ENCODE peak calls at places on chromosomes 1 and 21, in four cellular contexts. T is foreskin fibroblast, A is left lung, D is neural crest cell. H is an unnamed sample.
A peak's percentile ranks its signal among the peaks of the same experiment; 100 is the strongest.

GRCh38 chr1:159177273-159177907 is 6.0 kb downstream of the CADM3 start:
- DNase-seq in T (peak; percentile 70), D (peak; percentile 49), A (no peak), H (no peak)

GRCh38 chr1:36236302-36236701 is 12.1 kb downstream of the THRAP3 start:
- DNase-seq in T (no peak), D (no peak), A (no peak), H (no peak)

GRCh38 chr1:46300673-46301405 is 2.6 kb downstream of the LRRC41 start:
- DNase-seq in A (no peak), D (no peak), T (peak; percentile 34), H (no peak)

GRCh38 chr1:245874942-245875580 is 632.0 kb downstream of the SMYD3 start:
- DNase-seq in A (no peak), D (no peak), T (peak; percentile 100), H (peak; percentile 69)

GRCh38 chr21:31426235-31426797 is 82.3 kb upstream of the TIAM1 start:
- DNase-seq in D (no peak), T (no peak), A (no peak), H (no peak)

GRCh38 chr1:38000529-38001453 is 4.5 kb downstream of the FHL3 start:
- DNase-seq in D (no peak), T (peak; percentile 90), A (no peak), H (no peak)

GRCh38 chr1:43279666-43280065 is 5.7 kb downstream of the C1orf210 start:
- DNase-seq in T (no peak), D (no peak), A (no peak), H (no peak)

GRCh38 chr1:102838016-102838415 is 270.3 kb downstream of the COL11A1 start:
- DNase-seq in A (no peak), T (peak; percentile 15), D (no peak), H (no peak)

GRCh38 chr21:14617040-14617393 is 70.9 kb upstream of the SAMSN1 start:
- DNase-seq in D (no peak), T (no peak), A (no peak), H (no peak)

GRCh38 chr1:215863796-215864195 is 296.7 kb downstream of the KCTD3 start:
- DNase-seq in A (no peak), D (no peak), T (no peak), H (no peak)

GRCh38 chr1:29517251-29518080 is 281.1 kb downstream of the PTPRU start:
- DNase-seq in D (no peak), A (no peak), T (no peak), H (no peak)

GRCh38 chr1:41041866-41042265 is 20.3 kb upstream of the SLFNL1 start:
- DNase-seq in D (no peak), A (no peak), T (peak; percentile 53), H (no peak)

GRCh38 chr21:35925497-35925896 is 134.8 kb downstream of the SETD4 start:
- DNase-seq in T (peak; percentile 22), A (no peak), D (no peak), H (no peak)

GRCh38 chr1:35120458-35121133 is 41.4 kb downstream of the ZMYM1 start:
- DNase-seq in D (no peak), T (peak; percentile 37), A (peak; percentile 72), H (no peak)

GRCh38 chr1:59557549-59557885 is 257.2 kb upstream of the HOOK1 start:
- DNase-seq in T (no peak), A (no peak), D (no peak), H (no peak)

DNA sequence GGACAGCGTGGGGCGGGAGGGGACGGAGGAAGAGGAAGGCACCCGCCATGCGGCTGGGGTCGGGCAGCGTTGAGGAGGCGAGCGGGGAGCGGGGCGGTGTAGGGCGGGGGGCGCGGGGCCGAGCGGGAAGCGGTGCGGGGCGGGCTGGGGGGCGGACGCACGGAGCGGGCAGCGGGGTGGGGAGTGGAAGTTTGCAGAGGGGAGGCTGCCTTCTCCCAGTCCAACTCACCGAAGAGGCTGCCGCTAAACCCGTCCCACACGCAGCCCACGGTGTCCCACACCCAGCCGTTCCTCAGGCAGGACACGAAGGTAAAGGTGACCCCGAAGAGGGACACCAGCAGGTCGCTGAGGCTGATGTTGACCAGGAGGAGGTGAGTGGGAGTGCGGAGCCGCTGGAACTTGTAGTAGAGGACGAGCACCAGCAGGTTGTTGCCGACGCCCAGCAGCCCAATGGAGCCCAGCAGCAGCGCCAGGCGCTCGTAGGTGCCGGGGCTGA is 468 bp downstream of the CHML start:
- DNase-seq in D (peak; percentile 15), A (peak; percentile 86), T (no peak), H (peak; percentile 77)
- TF ChIP-seq CTCF in D (no peak), A (no peak), T (no peak), H (no peak)

DNA sequence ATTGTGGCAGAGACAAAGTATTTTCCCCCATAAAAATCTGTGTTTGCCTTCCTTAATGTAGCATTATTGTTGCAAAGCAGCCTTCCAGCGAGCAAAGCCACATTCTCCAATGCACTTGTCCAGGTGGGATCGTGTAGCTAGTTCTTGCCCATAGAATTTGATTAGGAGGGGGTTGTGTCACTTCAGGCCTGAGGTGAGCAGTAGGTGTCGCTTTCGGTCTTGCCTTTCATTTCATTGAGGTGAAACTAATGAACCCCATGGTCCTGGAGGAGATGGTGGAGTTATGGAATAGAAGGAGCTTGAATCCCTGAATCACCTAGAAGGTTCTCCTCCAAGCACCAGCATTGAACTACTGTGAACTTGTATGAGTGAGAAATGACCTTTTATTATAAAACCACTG is 318.9 kb upstream of the PBX1 start:
- DNase-seq in T (peak; percentile 4), A (no peak), D (no peak), H (no peak)
- TF ChIP-seq CTCF in T (no peak), A (no peak), D (no peak), H (peak; percentile 8)

GRCh38 chr1:201422026-201422425 is 496 bp upstream of the TNNI1 start:
- DNase-seq in D (no peak), T (no peak), A (no peak), H (no peak)

GRCh38 chr1:201421041-201421440 is 489 bp downstream of the TNNI1 start:
- DNase-seq in D (no peak), A (no peak), T (no peak), H (no peak)

GRCh38 chr1:201423655-201424610 is 2.4 kb upstream of the TNNI1 start:
- DNase-seq in T (peak; percentile 16), A (no peak), D (no peak), H (no peak)

GRCh38 chr1:201420608-201421002 is 925 bp downstream of the TNNI1 start:
- DNase-seq in T (no peak), D (no peak), A (no peak), H (no peak)

DNA sequence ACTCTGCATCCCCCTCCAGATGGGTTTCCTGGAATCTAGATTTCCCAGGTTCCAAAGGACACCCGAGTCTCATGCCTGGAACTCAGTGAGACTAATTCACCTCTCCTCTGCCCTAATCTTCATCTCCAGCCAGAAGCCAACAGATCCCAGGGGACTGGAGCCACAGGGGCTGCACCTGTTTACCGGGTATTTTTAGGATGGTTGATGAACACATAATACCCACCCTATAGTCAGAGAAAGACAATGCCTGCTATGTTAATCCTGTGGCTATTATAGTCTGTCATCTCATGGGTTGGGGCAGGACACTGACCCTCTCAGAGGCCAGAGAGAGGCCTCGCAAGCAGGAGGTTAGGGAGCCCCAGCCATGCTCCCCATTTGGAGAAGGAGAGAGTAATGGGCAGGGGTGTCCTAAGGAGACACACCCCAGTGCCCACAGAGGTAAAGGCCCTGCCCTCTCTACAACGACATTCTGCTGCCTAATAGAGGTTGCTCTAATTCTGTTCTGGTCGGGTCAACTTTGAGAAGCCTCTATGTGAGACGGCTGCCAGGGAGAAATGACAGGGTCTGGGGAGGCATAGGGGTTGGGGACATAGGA is 1.0 kb upstream of the TNNI1 start:
- DNase-seq in T (no peak), D (no peak), A (no peak), H (no peak)
- TF ChIP-seq CTCF in T (no peak), D (no peak), A (no peak), H (no peak)

GRCh38 chr1:150696995-150697927 is at the start of gene GOLPH3L:
- DNase-seq in D (peak; percentile 77), A (peak; percentile 81), T (peak; percentile 99), H (peak; percentile 89)
- TF ChIP-seq CTCF in D (no peak), A (no peak), T (no peak), H (peak; percentile 18)

GRCh38 chr21:25283720-25284119 is 323.6 kb downstream of the MRPL39 start:
- DNase-seq in A (no peak), T (peak; percentile 52), D (no peak), H (no peak)
- TF ChIP-seq CTCF in A (peak; percentile 18), T (peak; percentile 39), D (peak; percentile 63), H (peak; percentile 25)

GRCh38 chr1:2528966-2529750 is 905 bp downstream of the HES5 start:
- DNase-seq in D (peak; percentile 31), T (peak; percentile 47), A (no peak), H (no peak)
- TF ChIP-seq CTCF in D (no peak), T (no peak), A (no peak), H (no peak)

GRCh38 chr1:232047473-232047872 is 420.9 kb downstream of the DISC1 start:
- DNase-seq in D (no peak), T (no peak), A (no peak), H (no peak)
- TF ChIP-seq CTCF in D (peak; percentile 37), T (peak; percentile 4), A (no peak), H (no peak)

DNA sequence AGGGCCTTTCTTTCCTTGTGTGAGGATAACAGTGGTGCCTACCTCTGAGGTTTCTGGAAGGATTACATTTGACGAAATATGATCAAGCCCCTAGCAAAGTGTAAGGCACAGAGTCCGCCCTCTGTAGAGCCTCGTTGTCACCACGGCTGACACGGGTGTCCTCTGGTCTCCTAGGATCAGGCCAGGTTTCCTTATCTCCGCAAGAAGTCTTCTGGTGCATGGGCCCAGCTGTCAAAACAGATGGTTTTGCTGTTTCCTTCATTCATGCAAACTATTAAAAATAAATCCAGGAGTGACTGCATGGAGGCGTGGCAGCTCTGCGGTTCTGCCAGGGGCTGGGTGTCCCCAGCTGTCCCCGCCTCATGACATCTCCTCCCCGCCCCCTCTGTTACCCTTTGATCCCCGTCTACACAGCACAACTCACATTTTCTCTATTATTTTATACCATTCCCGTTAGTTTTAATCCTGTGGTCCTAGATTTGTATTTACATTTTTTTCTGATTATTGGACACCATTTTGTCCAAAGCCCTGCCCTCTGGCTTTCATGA is 209.0 kb downstream of the DYRK1A start:
- DNase-seq in D (no peak), A (no peak), T (no peak), H (no peak)
- TF ChIP-seq CTCF in D (no peak), A (no peak), T (no peak), H (no peak)

H was measured in lower lobe of right lung.